ENCODE peak calls at places on chromosome 1, in six cellular contexts. One of them, this sample, is unnamed.

GRCh38 chr1:51119331-51119730 is 17.3 kb downstream of the C1orf185 start:
- DNase-seq in HCT116: no peak
- DNase-seq in GM12891: no peak
- DNase-seq in prostate gland: peak
- DNase-seq in stomach: no peak
- DNase-seq in K562: no peak
- DNase-seq in this sample: no peak

GRCh38 chr1:161096015-161096414 is 2.1 kb upstream of the KLHDC9 start:
- DNase-seq in HCT116: no peak
- DNase-seq in GM12891: no peak
- DNase-seq in prostate gland: no peak
- DNase-seq in stomach: no peak
- DNase-seq in K562: no peak
- DNase-seq in this sample: no peak

GRCh38 chr1:161216945-161217712 is 2.0 kb downstream of the FCER1G start:
- DNase-seq in HCT116: no peak
- DNase-seq in GM12891: peak
- DNase-seq in prostate gland: no peak
- DNase-seq in stomach: no peak
- DNase-seq in K562: no peak
- DNase-seq in this sample: no peak

GRCh38 chr1:236142358-236143103 is at the start of gene GPR137B:
- DNase-seq in HCT116: no peak
- DNase-seq in GM12891: peak
- DNase-seq in prostate gland: peak
- DNase-seq in stomach: peak
- DNase-seq in K562: peak
- DNase-seq in this sample: peak

GRCh38 chr1:56508523-56508983 is 70.8 kb downstream of the PLPP3 start:
- DNase-seq in HCT116: no peak
- DNase-seq in GM12891: no peak
- DNase-seq in prostate gland: no peak
- DNase-seq in stomach: peak
- DNase-seq in K562: no peak
- DNase-seq in this sample: peak

GRCh38 chr1:174818951-174819350 is 180.8 kb upstream of the CACYBP start:
- DNase-seq in HCT116: peak
- DNase-seq in GM12891: no peak
- DNase-seq in prostate gland: peak
- DNase-seq in stomach: no peak
- DNase-seq in K562: no peak
- DNase-seq in this sample: no peak

GRCh38 chr1:36513676-36514473 is 31.2 kb upstream of the CSF3R start:
- DNase-seq in HCT116: no peak
- DNase-seq in GM12891: no peak
- DNase-seq in prostate gland: no peak
- DNase-seq in stomach: no peak
- DNase-seq in K562: peak
- DNase-seq in this sample: no peak

GRCh38 chr1:230317823-230318819 is 108.0 kb downstream of the PGBD5 start:
- DNase-seq in HCT116: no peak
- DNase-seq in GM12891: no peak
- DNase-seq in prostate gland: no peak
- DNase-seq in stomach: peak
- DNase-seq in K562: peak
- DNase-seq in this sample: peak

GRCh38 chr1:194252189-194252588 is 1065.8 kb upstream of the B3GALT2 start:
- DNase-seq in HCT116: no peak
- DNase-seq in GM12891: no peak
- DNase-seq in prostate gland: no peak
- DNase-seq in stomach: no peak
- DNase-seq in K562: no peak
- DNase-seq in this sample: no peak

GRCh38 chr1:242784807-242785206 is 260.3 kb upstream of the PLD5 start:
- DNase-seq in HCT116: no peak
- DNase-seq in GM12891: no peak
- DNase-seq in prostate gland: no peak
- DNase-seq in stomach: no peak
- DNase-seq in K562: no peak
- DNase-seq in this sample: no peak

GRCh38 chr1:11061652-11062365 is 2.0 kb upstream of the SRM start:
- DNase-seq in HCT116: no peak
- DNase-seq in GM12891: no peak
- DNase-seq in prostate gland: no peak
- DNase-seq in stomach: no peak
- DNase-seq in K562: peak
- DNase-seq in this sample: no peak

GRCh38 chr1:215114154-215114933 is 31.8 kb downstream of the KCNK2 start:
- DNase-seq in HCT116: peak
- DNase-seq in GM12891: no peak
- DNase-seq in prostate gland: no peak
- DNase-seq in stomach: no peak
- DNase-seq in K562: no peak
- DNase-seq in this sample: no peak

GRCh38 chr1:19884312-19884711 is 2.1 kb downstream of the OTUD3 start:
- DNase-seq in HCT116: no peak
- DNase-seq in GM12891: no peak
- DNase-seq in prostate gland: no peak
- DNase-seq in stomach: no peak
- DNase-seq in K562: no peak
- DNase-seq in this sample: no peak

GRCh38 chr1:92274939-92275338 is 23.8 kb downstream of the GLMN start:
- DNase-seq in HCT116: no peak
- DNase-seq in GM12891: no peak
- DNase-seq in prostate gland: no peak
- DNase-seq in stomach: no peak
- DNase-seq in K562: no peak
- DNase-seq in this sample: no peak

GRCh38 chr1:153490272-153491051 is 30.0 kb upstream of the S100A7 start:
- DNase-seq in HCT116: peak
- DNase-seq in GM12891: no peak
- DNase-seq in prostate gland: peak
- DNase-seq in stomach: peak
- DNase-seq in K562: no peak
- DNase-seq in this sample: peak

GRCh38 chr1:113872219-113872934 is 865 bp upstream of the PTPN22 start:
- DNase-seq in HCT116: no peak
- DNase-seq in GM12891: no peak
- DNase-seq in prostate gland: no peak
- DNase-seq in stomach: no peak
- DNase-seq in K562: peak
- DNase-seq in this sample: no peak

GRCh38 chr1:155009221-155009711 is 6.7 kb downstream of the ZBTB7B start:
- DNase-seq in HCT116: no peak
- DNase-seq in GM12891: no peak
- DNase-seq in prostate gland: no peak
- DNase-seq in stomach: no peak
- DNase-seq in K562: no peak
- DNase-seq in this sample: no peak

GRCh38 chr1:20385630-20386029 is 95.0 kb downstream of the VWA5B1 start:
- DNase-seq in HCT116: no peak
- DNase-seq in GM12891: no peak
- DNase-seq in prostate gland: no peak
- DNase-seq in stomach: no peak
- DNase-seq in K562: no peak
- DNase-seq in this sample: no peak

GRCh38 chr1:91026777-91027176 is 4.9 kb upstream of the ZNF644 start:
- DNase-seq in HCT116: no peak
- DNase-seq in GM12891: no peak
- DNase-seq in prostate gland: no peak
- DNase-seq in stomach: no peak
- DNase-seq in K562: peak
- DNase-seq in this sample: no peak

GRCh38 chr1:66364578-66365391 is 169.2 kb upstream of the SGIP1 start:
- DNase-seq in HCT116: no peak
- DNase-seq in GM12891: no peak
- DNase-seq in prostate gland: no peak
- DNase-seq in stomach: no peak
- DNase-seq in K562: no peak
- DNase-seq in this sample: no peak

GRCh38 chr1:225440380-225440957 is 12.6 kb upstream of the LBR start:
- DNase-seq in HCT116: no peak
- DNase-seq in GM12891: no peak
- DNase-seq in prostate gland: no peak
- DNase-seq in stomach: no peak
- DNase-seq in K562: no peak
- DNase-seq in this sample: peak

GRCh38 chr1:16968372-16968771 is 12.0 kb downstream of the MFAP2 start:
- DNase-seq in HCT116: no peak
- DNase-seq in GM12891: no peak
- DNase-seq in prostate gland: no peak
- DNase-seq in stomach: no peak
- DNase-seq in K562: no peak
- DNase-seq in this sample: no peak

DNA sequence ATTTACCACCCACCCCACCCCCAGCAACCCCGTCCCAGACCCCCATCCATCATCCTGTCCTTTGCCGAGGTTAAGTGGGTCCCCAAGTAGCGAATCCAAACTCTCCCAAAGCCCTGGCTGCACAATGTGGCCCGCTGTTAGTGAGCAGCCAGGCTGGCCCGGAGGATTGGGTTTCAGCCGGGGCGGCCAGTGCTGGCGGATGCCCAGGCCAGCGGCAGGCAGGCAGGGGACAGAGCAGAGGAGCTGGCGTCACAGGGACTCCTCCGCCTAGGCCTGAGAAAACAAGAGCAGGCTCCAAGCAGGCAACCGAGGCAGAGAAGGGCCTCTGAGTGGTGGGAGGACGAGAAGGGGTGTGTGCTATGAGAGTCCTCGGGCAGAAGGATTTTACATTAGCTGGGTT is 61.4 kb downstream of the EPHB2 start:
- DNase-seq in HCT116: no peak
- DNase-seq in GM12891: no peak
- DNase-seq in prostate gland: no peak
- DNase-seq in stomach: no peak
- DNase-seq in K562: no peak
- DNase-seq in this sample: no peak
- TF ChIP-seq POLR2AphosphoS5 in HCT116: no peak
- TF ChIP-seq POLR2AphosphoS5 in GM12891: no peak
- TF ChIP-seq POLR2AphosphoS5 in prostate gland: no peak
- TF ChIP-seq POLR2AphosphoS5 in stomach: no peak
- TF ChIP-seq POLR2AphosphoS5 in K562: no peak
- TF ChIP-seq POLR2AphosphoS5 in this sample: no peak

GRCh38 chr1:157803851-157804250 is 16.1 kb downstream of the FCRL1 start:
- DNase-seq in HCT116: no peak
- DNase-seq in GM12891: no peak
- DNase-seq in prostate gland: no peak
- DNase-seq in stomach: no peak
- DNase-seq in K562: no peak
- DNase-seq in this sample: peak

DNA sequence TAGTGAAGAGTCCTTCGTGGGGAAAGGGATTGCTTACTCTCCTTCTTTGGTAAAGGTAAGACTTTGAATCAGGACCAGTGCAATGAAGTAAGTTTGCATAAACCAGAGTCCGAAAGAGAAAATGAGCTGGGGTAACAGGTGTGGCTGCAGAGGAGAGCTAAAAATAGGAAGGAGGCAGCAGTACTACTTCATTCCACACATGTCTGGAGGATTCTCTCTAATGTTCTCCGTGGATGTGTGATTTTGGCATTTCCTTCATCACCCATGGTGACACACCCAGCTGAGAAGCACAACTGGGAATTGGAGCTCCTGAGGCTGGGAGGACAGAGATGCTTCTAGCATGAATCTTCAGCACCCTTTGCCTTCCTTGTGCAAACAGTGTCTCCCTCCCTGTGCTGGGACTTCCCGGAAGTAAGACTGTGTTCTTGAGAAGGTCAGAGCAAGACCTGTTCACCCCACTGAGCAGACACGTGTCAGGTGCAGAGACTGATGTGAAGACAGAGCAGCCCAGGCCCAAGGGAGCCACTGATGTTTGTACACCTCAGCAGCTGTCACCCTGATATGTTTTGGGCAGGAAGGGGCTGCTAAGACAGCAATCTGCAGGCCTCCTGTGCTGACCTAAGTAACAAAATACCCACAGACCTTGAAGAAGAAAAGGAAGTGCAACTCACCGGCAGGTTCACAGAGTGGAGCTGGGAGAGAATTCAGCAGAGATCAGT is 13.3 kb downstream of the FCRL1 start:
- DNase-seq in HCT116: no peak
- DNase-seq in GM12891: no peak
- DNase-seq in prostate gland: no peak
- DNase-seq in stomach: no peak
- DNase-seq in K562: no peak
- DNase-seq in this sample: peak
- TF ChIP-seq POLR2AphosphoS5 in HCT116: no peak
- TF ChIP-seq POLR2AphosphoS5 in GM12891: no peak
- TF ChIP-seq POLR2AphosphoS5 in prostate gland: no peak
- TF ChIP-seq POLR2AphosphoS5 in stomach: no peak
- TF ChIP-seq POLR2AphosphoS5 in K562: no peak
- TF ChIP-seq POLR2AphosphoS5 in this sample: no peak

GRCh38 chr1:47963568-47963973 is 33.6 kb downstream of the TRABD2B start:
- DNase-seq in HCT116: no peak
- DNase-seq in GM12891: no peak
- DNase-seq in prostate gland: peak
- DNase-seq in stomach: no peak
- DNase-seq in K562: no peak
- DNase-seq in this sample: no peak
- TF ChIP-seq POLR2AphosphoS5 in HCT116: no peak
- TF ChIP-seq POLR2AphosphoS5 in GM12891: no peak
- TF ChIP-seq POLR2AphosphoS5 in prostate gland: peak
- TF ChIP-seq POLR2AphosphoS5 in stomach: peak
- TF ChIP-seq POLR2AphosphoS5 in K562: no peak
- TF ChIP-seq POLR2AphosphoS5 in this sample: no peak

GRCh38 chr1:9050803-9051202 is 18.6 kb downstream of the SLC2A5 start:
- DNase-seq in HCT116: no peak
- DNase-seq in GM12891: no peak
- DNase-seq in prostate gland: no peak
- DNase-seq in stomach: no peak
- DNase-seq in K562: no peak
- DNase-seq in this sample: no peak

GRCh38 chr1:9042272-9042671 is 16.0 kb upstream of the SLC2A7 start:
- DNase-seq in HCT116: no peak
- DNase-seq in GM12891: no peak
- DNase-seq in prostate gland: no peak
- DNase-seq in stomach: no peak
- DNase-seq in K562: no peak
- DNase-seq in this sample: no peak

GRCh38 chr1:9044241-9044640 is 18.0 kb upstream of the SLC2A7 start:
- DNase-seq in HCT116: no peak
- DNase-seq in GM12891: no peak
- DNase-seq in prostate gland: no peak
- DNase-seq in stomach: no peak
- DNase-seq in K562: no peak
- DNase-seq in this sample: no peak

GRCh38 chr1:9048551-9048950 is 20.9 kb downstream of the SLC2A5 start:
- DNase-seq in HCT116: no peak
- DNase-seq in GM12891: no peak
- DNase-seq in prostate gland: no peak
- DNase-seq in stomach: no peak
- DNase-seq in K562: no peak
- DNase-seq in this sample: no peak

GRCh38 chr1:9047019-9047418 is 20.8 kb upstream of the SLC2A7 start:
- DNase-seq in HCT116: no peak
- DNase-seq in GM12891: no peak
- DNase-seq in prostate gland: no peak
- DNase-seq in stomach: no peak
- DNase-seq in K562: no peak
- DNase-seq in this sample: no peak
- TF ChIP-seq POLR2AphosphoS5 in HCT116: no peak
- TF ChIP-seq POLR2AphosphoS5 in GM12891: no peak
- TF ChIP-seq POLR2AphosphoS5 in prostate gland: no peak
- TF ChIP-seq POLR2AphosphoS5 in stomach: no peak
- TF ChIP-seq POLR2AphosphoS5 in K562: no peak
- TF ChIP-seq POLR2AphosphoS5 in this sample: no peak

GRCh38 chr1:43954036-43954435 is 7.3 kb downstream of the IPO13 start:
- DNase-seq in HCT116: no peak
- DNase-seq in GM12891: no peak
- DNase-seq in prostate gland: no peak
- DNase-seq in stomach: no peak
- DNase-seq in K562: no peak
- DNase-seq in this sample: no peak
- TF ChIP-seq POLR2AphosphoS5 in HCT116: no peak
- TF ChIP-seq POLR2AphosphoS5 in GM12891: no peak
- TF ChIP-seq POLR2AphosphoS5 in prostate gland: no peak
- TF ChIP-seq POLR2AphosphoS5 in stomach: no peak
- TF ChIP-seq POLR2AphosphoS5 in K562: no peak
- TF ChIP-seq POLR2AphosphoS5 in this sample: no peak

This sample was measured in transverse colon.